ENCODE peak calls at places on chromosomes 5 and 9, in five cellular contexts. One of them, this sample, is unnamed.
A peak's percentile ranks its signal among the peaks of the same experiment; 100 is the strongest.

GRCh38 chr9:99419099-99419498 is 197.0 kb downstream of the SEC61B start:
- DNase-seq in Caco-2: no peak
- DNase-seq in retinal pigment epithelial cell: no peak
- DNase-seq in heart right ventricle: no peak
- DNase-seq in foreskin fibroblast: peak; percentile 24
- DNase-seq in this sample: no peak

GRCh38 chr5:175254155-175254554 is 189.8 kb downstream of the DRD1 start:
- DNase-seq in retinal pigment epithelial cell: no peak
- DNase-seq in foreskin fibroblast: peak; percentile 6
- DNase-seq in Caco-2: no peak
- DNase-seq in heart right ventricle: no peak
- DNase-seq in this sample: no peak

GRCh38 chr5:150278916-150279315 is 10.7 kb downstream of the CAMK2A start:
- DNase-seq in retinal pigment epithelial cell: no peak
- DNase-seq in foreskin fibroblast: peak; percentile 80
- DNase-seq in heart right ventricle: no peak
- DNase-seq in Caco-2: no peak
- DNase-seq in this sample: no peak

GRCh38 chr5:117614408-117614807 is 1039.8 kb upstream of the SEMA6A start:
- DNase-seq in retinal pigment epithelial cell: no peak
- DNase-seq in Caco-2: no peak
- DNase-seq in foreskin fibroblast: no peak
- DNase-seq in heart right ventricle: no peak
- DNase-seq in this sample: no peak

GRCh38 chr5:73286891-73287290 is 113.9 kb downstream of the TMEM174 start:
- DNase-seq in Caco-2: no peak
- DNase-seq in foreskin fibroblast: no peak
- DNase-seq in retinal pigment epithelial cell: no peak
- DNase-seq in heart right ventricle: no peak
- DNase-seq in this sample: no peak

GRCh38 chr5:88388476-88389170 is 120.0 kb upstream of the TMEM161B start:
- DNase-seq in foreskin fibroblast: no peak
- DNase-seq in retinal pigment epithelial cell: no peak
- DNase-seq in heart right ventricle: no peak
- DNase-seq in Caco-2: no peak
- DNase-seq in this sample: no peak

GRCh38 chr5:131379071-131379538 is 115.3 kb downstream of the CDC42SE2 start:
- DNase-seq in retinal pigment epithelial cell: no peak
- DNase-seq in foreskin fibroblast: no peak
- DNase-seq in heart right ventricle: no peak
- DNase-seq in Caco-2: no peak
- DNase-seq in this sample: peak; percentile 47

GRCh38 chr9:130015353-130016019 is 27.5 kb downstream of the FNBP1 start:
- DNase-seq in Caco-2: no peak
- DNase-seq in retinal pigment epithelial cell: no peak
- DNase-seq in heart right ventricle: no peak
- DNase-seq in foreskin fibroblast: no peak
- DNase-seq in this sample: no peak

GRCh38 chr5:52811067-52811749 is 23.5 kb downstream of the ITGA1 start:
- DNase-seq in retinal pigment epithelial cell: no peak
- DNase-seq in heart right ventricle: no peak
- DNase-seq in Caco-2: no peak
- DNase-seq in foreskin fibroblast: peak; percentile 74
- DNase-seq in this sample: no peak

GRCh38 chr5:10323588-10324488 is 16.1 kb upstream of the CMBL start:
- DNase-seq in heart right ventricle: no peak
- DNase-seq in foreskin fibroblast: no peak
- DNase-seq in Caco-2: no peak
- DNase-seq in retinal pigment epithelial cell: no peak
- DNase-seq in this sample: no peak

GRCh38 chr9:73116030-73116429 is 35.6 kb upstream of the ANXA1 start:
- DNase-seq in foreskin fibroblast: peak; percentile 47
- DNase-seq in retinal pigment epithelial cell: peak; percentile 77
- DNase-seq in heart right ventricle: no peak
- DNase-seq in Caco-2: no peak
- DNase-seq in this sample: no peak

GRCh38 chr9:128061305-128061704 is 5.8 kb downstream of the NAIF1 start:
- DNase-seq in retinal pigment epithelial cell: no peak
- DNase-seq in Caco-2: no peak
- DNase-seq in heart right ventricle: no peak
- DNase-seq in foreskin fibroblast: no peak
- DNase-seq in this sample: no peak

GRCh38 chr9:35424356-35425352 is 65.3 kb upstream of the RUSC2 start:
- DNase-seq in foreskin fibroblast: no peak
- DNase-seq in heart right ventricle: no peak
- DNase-seq in Caco-2: no peak
- DNase-seq in retinal pigment epithelial cell: no peak
- DNase-seq in this sample: no peak

GRCh38 chr5:1418921-1419280 is 26.3 kb downstream of the SLC6A3 start:
- DNase-seq in foreskin fibroblast: no peak
- DNase-seq in retinal pigment epithelial cell: no peak
- DNase-seq in Caco-2: no peak
- DNase-seq in heart right ventricle: no peak
- DNase-seq in this sample: no peak

GRCh38 chr5:156477196-156477595 is 150.2 kb downstream of the SGCD start:
- DNase-seq in Caco-2: no peak
- DNase-seq in foreskin fibroblast: no peak
- DNase-seq in heart right ventricle: no peak
- DNase-seq in retinal pigment epithelial cell: no peak
- DNase-seq in this sample: no peak

GRCh38 chr5:174204914-174205313 is 159.4 kb downstream of the NSG2 start:
- DNase-seq in foreskin fibroblast: no peak
- DNase-seq in Caco-2: peak; percentile 74
- DNase-seq in retinal pigment epithelial cell: no peak
- DNase-seq in heart right ventricle: no peak
- DNase-seq in this sample: no peak

GRCh38 chr9:23543420-23543819 is 282.6 kb downstream of the ELAVL2 start:
- DNase-seq in heart right ventricle: no peak
- DNase-seq in foreskin fibroblast: no peak
- DNase-seq in retinal pigment epithelial cell: no peak
- DNase-seq in Caco-2: no peak
- DNase-seq in this sample: no peak

GRCh38 chr5:77366717-77367500 is 125.2 kb downstream of the WDR41 start:
- DNase-seq in heart right ventricle: no peak
- DNase-seq in Caco-2: no peak
- DNase-seq in retinal pigment epithelial cell: no peak
- DNase-seq in foreskin fibroblast: no peak
- DNase-seq in this sample: no peak

GRCh38 chr9:128558431-128559310 is 6.3 kb downstream of the SPTAN1 start:
- DNase-seq in Caco-2: peak; percentile 76
- DNase-seq in foreskin fibroblast: peak; percentile 84
- DNase-seq in retinal pigment epithelial cell: peak; percentile 89
- DNase-seq in heart right ventricle: peak; percentile 79
- DNase-seq in this sample: peak; percentile 50

GRCh38 chr5:139294372-139295165 is 1.0 kb downstream of the MATR3 start:
- DNase-seq in foreskin fibroblast: peak; percentile 81
- DNase-seq in heart right ventricle: peak; percentile 75
- DNase-seq in Caco-2: peak; percentile 85
- DNase-seq in retinal pigment epithelial cell: no peak
- DNase-seq in this sample: no peak
- TF ChIP-seq CTCF in foreskin fibroblast: peak; percentile 48
- TF ChIP-seq CTCF in heart right ventricle: peak; percentile 56
- TF ChIP-seq CTCF in Caco-2: no peak
- TF ChIP-seq CTCF in retinal pigment epithelial cell: peak; percentile 51
- TF ChIP-seq CTCF in this sample: peak; percentile 45

DNA sequence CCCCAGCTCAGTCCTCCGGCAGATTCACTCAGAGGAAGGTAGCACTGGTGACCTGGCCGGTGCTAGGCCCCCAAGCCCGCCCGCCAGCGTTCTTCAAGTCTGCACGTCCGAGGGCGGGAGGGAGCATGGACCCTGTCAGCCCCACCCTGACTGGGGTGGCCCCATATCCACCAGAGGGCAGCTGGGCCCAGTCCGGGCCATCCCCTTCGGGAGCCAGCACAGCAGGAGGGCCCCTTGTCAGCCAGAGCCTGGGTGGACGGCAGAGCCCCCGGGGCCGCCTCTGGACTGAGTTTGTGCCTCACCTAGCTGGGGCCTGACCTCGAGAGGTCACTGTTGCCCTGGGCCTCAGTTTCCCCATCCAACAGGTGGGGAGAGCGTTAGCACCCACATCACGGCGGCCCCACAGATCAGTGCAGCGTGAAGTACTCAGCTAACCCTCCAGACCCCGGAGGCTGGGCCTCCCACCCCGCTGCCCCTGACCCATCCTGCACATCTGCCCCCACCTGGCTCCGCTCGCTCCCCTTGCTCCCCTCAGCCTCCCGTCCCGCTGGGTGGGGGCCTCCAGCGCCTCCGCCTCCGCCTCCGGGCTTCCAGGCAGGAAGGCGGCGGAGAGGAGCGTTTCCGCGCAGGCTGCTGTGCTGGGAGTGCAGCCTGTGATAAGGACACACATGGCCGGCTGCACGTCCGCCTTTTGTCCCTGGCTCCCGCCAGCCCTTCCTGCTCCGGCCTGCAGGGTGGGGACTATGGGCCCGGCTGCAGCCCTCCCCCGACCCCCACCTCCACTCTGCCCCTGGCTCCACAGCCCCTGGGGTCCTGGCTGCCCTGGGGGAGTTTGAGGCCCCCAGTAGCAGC is 16.6 kb upstream of the EGFL7 start:
- DNase-seq in Caco-2: no peak
- DNase-seq in retinal pigment epithelial cell: no peak
- DNase-seq in foreskin fibroblast: no peak
- DNase-seq in heart right ventricle: peak; percentile 86
- DNase-seq in this sample: no peak
- H3K4me3 ChIP-seq in Caco-2: no peak overlapping the region
- H3K4me3 ChIP-seq in retinal pigment epithelial cell: no peak overlapping the region
- H3K4me3 ChIP-seq in foreskin fibroblast: no peak overlapping the region
- H3K4me3 ChIP-seq in heart right ventricle: peak overlapping the region; percentile 66
- H3K4me3 ChIP-seq in this sample: no peak overlapping the region

GRCh38 chr5:141150215-141150992 is 547 bp downstream of the PCDHB6 start:
- DNase-seq in heart right ventricle: no peak
- DNase-seq in foreskin fibroblast: no peak
- DNase-seq in retinal pigment epithelial cell: no peak
- DNase-seq in Caco-2: no peak
- DNase-seq in this sample: no peak

GRCh38 chr5:141150993-141151325 is 1.1 kb downstream of the PCDHB6 start:
- DNase-seq in Caco-2: no peak
- DNase-seq in heart right ventricle: no peak
- DNase-seq in foreskin fibroblast: no peak
- DNase-seq in retinal pigment epithelial cell: no peak
- DNase-seq in this sample: no peak

GRCh38 chr5:141155540-141156374 is 5.9 kb downstream of the PCDHB6 start:
- DNase-seq in Caco-2: no peak
- DNase-seq in heart right ventricle: no peak
- DNase-seq in foreskin fibroblast: no peak
- DNase-seq in retinal pigment epithelial cell: no peak
- DNase-seq in this sample: no peak

GRCh38 chr5:141149812-141150211 is at the start of gene PCDHB6:
- DNase-seq in foreskin fibroblast: no peak
- DNase-seq in heart right ventricle: no peak
- DNase-seq in Caco-2: no peak
- DNase-seq in retinal pigment epithelial cell: no peak
- DNase-seq in this sample: no peak
- TF ChIP-seq CTCF in foreskin fibroblast: peak; percentile 8
- TF ChIP-seq CTCF in heart right ventricle: peak; percentile 38
- TF ChIP-seq CTCF in Caco-2: no peak
- TF ChIP-seq CTCF in retinal pigment epithelial cell: no peak
- TF ChIP-seq CTCF in this sample: peak; percentile 19

GRCh38 chr5:163534476-163535172 is 29.2 kb downstream of the MAT2B start:
- DNase-seq in heart right ventricle: no peak
- DNase-seq in foreskin fibroblast: no peak
- DNase-seq in Caco-2: no peak
- DNase-seq in retinal pigment epithelial cell: no peak
- DNase-seq in this sample: no peak

GRCh38 chr5:163532203-163532892 is 26.9 kb downstream of the MAT2B start:
- DNase-seq in heart right ventricle: no peak
- DNase-seq in retinal pigment epithelial cell: no peak
- DNase-seq in foreskin fibroblast: no peak
- DNase-seq in Caco-2: no peak
- DNase-seq in this sample: no peak

GRCh38 chr5:163529698-163530097 is 24.3 kb downstream of the MAT2B start:
- DNase-seq in heart right ventricle: peak; percentile 41
- DNase-seq in foreskin fibroblast: no peak
- DNase-seq in Caco-2: no peak
- DNase-seq in retinal pigment epithelial cell: no peak
- DNase-seq in this sample: no peak

GRCh38 chr5:163533229-163533628 is 27.8 kb downstream of the MAT2B start:
- DNase-seq in Caco-2: no peak
- DNase-seq in foreskin fibroblast: no peak
- DNase-seq in retinal pigment epithelial cell: no peak
- DNase-seq in heart right ventricle: no peak
- DNase-seq in this sample: no peak

DNA sequence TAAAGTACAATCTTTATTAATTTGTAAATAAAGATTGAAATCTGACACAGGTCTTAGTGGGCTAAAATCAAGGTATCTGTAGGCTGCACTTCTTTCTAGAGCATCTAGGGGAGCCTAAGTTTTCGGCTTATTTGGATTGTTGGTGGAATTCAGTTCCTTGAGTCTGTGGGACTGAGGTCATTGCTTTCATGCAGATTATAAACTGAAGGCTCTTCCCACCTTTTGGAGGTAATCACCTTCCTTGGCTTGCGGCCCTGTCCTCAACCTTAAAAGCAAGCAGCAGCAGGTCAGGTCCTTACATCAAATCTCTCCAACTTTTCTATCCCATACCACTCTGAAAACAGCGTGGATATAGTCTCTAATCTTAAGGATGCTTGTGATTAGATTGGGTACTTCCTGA is 25.9 kb downstream of the MAT2B start:
- DNase-seq in foreskin fibroblast: no peak
- DNase-seq in heart right ventricle: no peak
- DNase-seq in retinal pigment epithelial cell: no peak
- DNase-seq in Caco-2: no peak
- DNase-seq in this sample: no peak
- H3K4me3 ChIP-seq in foreskin fibroblast: no peak overlapping the region
- H3K4me3 ChIP-seq in heart right ventricle: no peak overlapping the region
- H3K4me3 ChIP-seq in retinal pigment epithelial cell: no peak overlapping the region
- H3K4me3 ChIP-seq in Caco-2: no peak overlapping the region
- H3K4me3 ChIP-seq in this sample: no peak overlapping the region

GRCh38 chr9:131018621-131019020 is 9.6 kb downstream of the LAMC3 start:
- DNase-seq in heart right ventricle: no peak
- DNase-seq in foreskin fibroblast: no peak
- DNase-seq in Caco-2: peak; percentile 39
- DNase-seq in retinal pigment epithelial cell: no peak
- DNase-seq in this sample: no peak
- TF ChIP-seq CTCF in heart right ventricle: no peak
- TF ChIP-seq CTCF in foreskin fibroblast: no peak
- TF ChIP-seq CTCF in Caco-2: no peak
- TF ChIP-seq CTCF in retinal pigment epithelial cell: peak; percentile 47
- TF ChIP-seq CTCF in this sample: peak; percentile 53

GRCh38 chr5:142549834-142550233 is 136.1 kb downstream of the FGF1 start:
- DNase-seq in retinal pigment epithelial cell: no peak
- DNase-seq in heart right ventricle: no peak
- DNase-seq in foreskin fibroblast: no peak
- DNase-seq in Caco-2: no peak
- DNase-seq in this sample: no peak

GRCh38 chr5:142547445-142548374 is 138.2 kb downstream of the FGF1 start:
- DNase-seq in heart right ventricle: no peak
- DNase-seq in retinal pigment epithelial cell: no peak
- DNase-seq in Caco-2: no peak
- DNase-seq in foreskin fibroblast: no peak
- DNase-seq in this sample: no peak

GRCh38 chr5:142548739-142549275 is 137.1 kb downstream of the FGF1 start:
- DNase-seq in Caco-2: peak; percentile 86
- DNase-seq in heart right ventricle: peak; percentile 23
- DNase-seq in retinal pigment epithelial cell: peak; percentile 85
- DNase-seq in foreskin fibroblast: peak; percentile 93
- DNase-seq in this sample: peak; percentile 86

GRCh38 chr5:142550471-142550870 is 135.4 kb downstream of the FGF1 start:
- DNase-seq in foreskin fibroblast: no peak
- DNase-seq in retinal pigment epithelial cell: no peak
- DNase-seq in Caco-2: no peak
- DNase-seq in heart right ventricle: no peak
- DNase-seq in this sample: no peak

GRCh38 chr5:142551242-142552067 is 134.4 kb downstream of the FGF1 start:
- DNase-seq in retinal pigment epithelial cell: no peak
- DNase-seq in foreskin fibroblast: no peak
- DNase-seq in heart right ventricle: peak; percentile 27
- DNase-seq in Caco-2: no peak
- DNase-seq in this sample: no peak
- H3K4me3 ChIP-seq in retinal pigment epithelial cell: no peak overlapping the region
- H3K4me3 ChIP-seq in foreskin fibroblast: peak overlapping the region; percentile 34
- H3K4me3 ChIP-seq in heart right ventricle: peak overlapping the region; percentile 47
- H3K4me3 ChIP-seq in Caco-2: no peak overlapping the region
- H3K4me3 ChIP-seq in this sample: peak overlapping the region; percentile 24

This sample was measured in epithelial cell of proximal tubule.